ENCODE peak calls at places on chromosome 19, in four cellular contexts. U, K, F and N are unnamed samples.

GRCh38 chr19:49690656-49691242 is at the start of gene CPT1C:
- DNase-seq in U (peak; percentile 87), K (no peak), F (peak; percentile 97), N (no peak)

GRCh38 chr19:3497757-3498515 is 2.5 kb downstream of the DOHH start:
- DNase-seq in U (no peak), K (no peak), F (no peak), N (no peak)

GRCh38 chr19:56119585-56119978 is 1.5 kb downstream of the ZNF787 start:
- DNase-seq in U (no peak), K (no peak), F (peak; percentile 66), N (no peak)

GRCh38 chr19:13165091-13165997 is 15.1 kb downstream of the IER2 start:
- DNase-seq in U (no peak), K (no peak), F (no peak), N (no peak)

GRCh38 chr19:2300533-2300932 is 7.4 kb downstream of the LINGO3 start:
- DNase-seq in U (no peak), K (no peak), F (no peak), N (no peak)

GRCh38 chr19:45076851-45077730 is 813 bp upstream of the ZNF296 start:
- DNase-seq in U (no peak), K (no peak), F (no peak), N (no peak)

GRCh38 chr19:50349277-50350057 is 16.0 kb downstream of the NAPSA start:
- DNase-seq in U (no peak), K (no peak), F (no peak), N (no peak)

GRCh38 chr19:11987405-11988231 is 22.8 kb downstream of the ZNF763 start:
- DNase-seq in U (peak; percentile 95), K (peak; percentile 79), F (peak; percentile 96), N (peak; percentile 93)

GRCh38 chr19:42282036-42282762 is 13.1 kb downstream of the CIC start:
- DNase-seq in U (no peak), K (no peak), F (no peak), N (no peak)

GRCh38 chr19:17811103-17811502 is 10.2 kb downstream of the INSL3 start:
- DNase-seq in U (no peak), K (no peak), F (no peak), N (no peak)

GRCh38 chr19:7792286-7792685 is 29.2 kb downstream of the CLEC4M start:
- DNase-seq in U (no peak), K (no peak), F (no peak), N (no peak)

GRCh38 chr19:496333-496634 is at the start of gene MADCAM1:
- DNase-seq in U (no peak), K (no peak), F (no peak), N (no peak)

GRCh38 chr19:19550454-19550842 is 12.4 kb downstream of the CILP2 start:
- DNase-seq in U (no peak), K (no peak), F (no peak), N (peak; percentile 35)

GRCh38 chr19:7301525-7301924 is 7.3 kb upstream of the INSR start:
- DNase-seq in U (no peak), K (no peak), F (no peak), N (no peak)

GRCh38 chr19:33125929-33126388 is 6.0 kb upstream of the WDR88 start:
- DNase-seq in U (peak; percentile 53), K (peak; percentile 17), F (peak; percentile 83), N (peak; percentile 63)

GRCh38 chr19:41887711-41888382 is 4.9 kb downstream of the ARHGEF1 start:
- DNase-seq in U (peak; percentile 35), K (peak; percentile 66), F (no peak), N (peak; percentile 76)

GRCh38 chr19:18391509-18392075 is 5.6 kb downstream of the GDF15 start:
- DNase-seq in U (no peak), K (no peak), F (no peak), N (no peak)